ENCODE peak calls at places on chromosomes 16 and 17, in ten cellular contexts. I is mammary epithelial cell; U is thoracic aorta; T is A549; W is sigmoid colon; X is PC-9; E is mesenchymal stem cell; Z is ascending aorta; A is CD4-positive, alpha-beta memory T cell; G is small intestine. P is an unnamed sample. For H3K4me1, the result is how much of the 10 kb centered on the place peaks cover.

GRCh38 chr17:11742891-11743290 is 144.6 kb downstream of the DNAH9 start:
- DNase-seq in A (no peak), I (no peak), X (no peak), W (no peak), G (peak), Z (no peak), T (no peak), U (no peak), E (no peak), P (no peak)

GRCh38 chr17:61444831-61445230 is 7.4 kb upstream of the TBX4 start:
- DNase-seq in A (no peak), Z (no peak), W (no peak), I (no peak), U (no peak), E (peak), G (no peak), X (no peak), T (peak), P (no peak)

GRCh38 chr17:31068291-31068690 is 26.5 kb upstream of the NF1 start:
- DNase-seq in E (peak), A (peak), T (no peak), I (peak), G (peak), W (no peak), Z (no peak), U (no peak), X (no peak), P (peak)

GRCh38 chr16:27701381-27701780 is 151.4 kb downstream of the KATNIP start:
- DNase-seq in W (peak), I (no peak), X (no peak), U (no peak), Z (no peak), T (no peak), G (no peak), E (no peak), A (no peak), P (no peak)

GRCh38 chr16:84925092-84925772 is 86.1 kb downstream of the ZDHHC7 start:
- DNase-seq in I (no peak), U (no peak), Z (no peak), A (peak), X (no peak), W (peak), E (no peak), T (peak), G (peak), P (no peak)

GRCh38 chr17:62871291-62871690 is 63.2 kb upstream of the MARCHF10 start:
- DNase-seq in A (no peak), W (no peak), U (no peak), Z (no peak), T (no peak), E (no peak), I (no peak), G (no peak), X (no peak), P (no peak)

GRCh38 chr17:20089795-20090547 is 80.8 kb downstream of the SPECC1 start:
- DNase-seq in T (no peak), I (no peak), G (no peak), A (no peak), Z (no peak), U (no peak), W (no peak), E (no peak), X (no peak), P (no peak)

GRCh38 chr16:51147776-51148673 is 3.0 kb downstream of the SALL1 start:
- DNase-seq in A (no peak), W (no peak), U (no peak), I (no peak), X (no peak), T (no peak), Z (no peak), G (no peak), E (peak), P (no peak)

GRCh38 chr17:20995873-20996723 is 46.7 kb downstream of the USP22 start:
- DNase-seq in X (no peak), W (no peak), G (no peak), A (no peak), Z (no peak), E (no peak), T (no peak), U (no peak), I (no peak), P (no peak)

GRCh38 chr16:1610841-1611653 is 825 bp downstream of the IFT140 start:
- DNase-seq in X (peak), A (no peak), I (no peak), W (no peak), Z (no peak), T (no peak), U (no peak), G (no peak), E (peak), P (peak)

GRCh38 chr17:80803451-80804428 is 187.9 kb upstream of the CHMP6 start:
- DNase-seq in E (no peak), U (no peak), Z (no peak), A (no peak), G (no peak), W (no peak), X (no peak), I (no peak), T (no peak), P (no peak)

GRCh38 chr17:48244121-48244711 is 136.7 kb downstream of the SNX11 start:
- DNase-seq in U (no peak), X (peak), T (peak), Z (no peak), E (peak), A (no peak), I (no peak), W (no peak), G (peak), P (no peak)

GRCh38 chr17:31466096-31466495 is 74.6 kb downstream of the RAB11FIP4 start:
- DNase-seq in X (no peak), Z (no peak), T (no peak), W (no peak), A (no peak), G (no peak), I (no peak), U (no peak), E (no peak), P (no peak)

GRCh38 chr17:19948100-19948943 is 29.3 kb downstream of the AKAP10 start:
- DNase-seq in W (no peak), X (no peak), T (peak), G (no peak), I (no peak), U (no peak), E (no peak), A (no peak), Z (no peak), P (no peak)

GRCh38 chr16:23955088-23955487 is 119.3 kb downstream of the PRKCB start:
- DNase-seq in W (no peak), A (no peak), U (no peak), E (no peak), X (no peak), G (no peak), T (no peak), I (no peak), Z (no peak), P (no peak)
- H3K4me1 ChIP-seq in W (under half), A (half or more), U (under half), E (under half), X (under half), G (under half), T (under half), I (under half), Z (under half), P (under half)

GRCh38 chr17:41539071-41539492 is 11.0 kb upstream of the KRT19 start:
- DNase-seq in X (no peak), A (no peak), I (no peak), E (no peak), Z (no peak), G (no peak), W (no peak), U (no peak), T (no peak), P (no peak)
- H3K27ac ChIP-seq in X (peak), A (no peak), I (peak), E (peak), Z (no peak), G (no peak), W (no peak), U (no peak), T (no peak), P (no peak)

DNA sequence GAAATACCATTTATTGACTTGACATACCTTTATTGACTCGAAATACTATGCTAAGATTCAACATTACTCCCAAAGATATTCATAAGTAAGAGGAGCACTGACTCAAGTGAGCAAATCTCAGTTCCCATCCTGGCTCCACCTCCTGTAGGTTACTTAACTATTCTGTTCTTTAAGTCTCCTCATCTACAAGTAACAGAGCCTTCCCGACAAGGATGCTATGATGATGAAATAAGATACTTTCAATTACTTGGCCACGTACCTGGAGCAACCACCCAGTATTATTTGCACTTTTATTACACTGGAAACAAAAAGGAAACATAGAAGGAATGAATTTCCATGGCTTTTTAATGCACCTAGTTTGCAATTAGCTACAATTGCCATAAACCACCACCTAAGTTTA is 16.3 kb downstream of the KANSL1 start:
- DNase-seq in W (no peak), X (no peak), Z (no peak), I (no peak), G (no peak), U (no peak), A (no peak), E (no peak), T (no peak), P (no peak)
- H3K4me1 ChIP-seq in W (half or more), X (under half), Z (under half), I (under half), G (under half), U (under half), A (half or more), E (under half), T (half or more), P (under half)

DNA sequence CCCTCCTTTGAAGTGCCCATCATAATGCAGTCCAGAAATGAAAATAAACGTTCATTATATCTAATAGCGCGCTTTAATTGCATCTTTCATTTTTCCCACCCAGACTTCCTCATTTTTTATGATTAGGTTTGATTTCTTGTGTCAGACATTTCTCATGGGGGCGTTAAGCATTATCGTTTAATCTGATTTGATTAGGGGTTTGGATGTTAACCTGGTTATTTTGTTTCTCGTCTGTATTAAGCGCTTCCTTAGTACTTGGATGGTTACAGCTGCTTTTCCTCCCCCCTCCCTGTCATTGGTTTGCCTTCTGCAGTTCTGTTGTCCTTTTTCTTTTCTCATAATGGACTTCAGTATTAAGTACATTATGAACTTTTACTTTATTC is 540 bp downstream of the MFSD11 start:
- DNase-seq in E (no peak), G (peak), Z (no peak), T (no peak), W (peak), U (no peak), I (no peak), X (no peak), A (no peak), P (no peak)
- H3K27ac ChIP-seq in E (peak), G (peak), Z (peak), T (peak), W (peak), U (peak), I (peak), X (no peak), A (peak), P (peak)

DNA sequence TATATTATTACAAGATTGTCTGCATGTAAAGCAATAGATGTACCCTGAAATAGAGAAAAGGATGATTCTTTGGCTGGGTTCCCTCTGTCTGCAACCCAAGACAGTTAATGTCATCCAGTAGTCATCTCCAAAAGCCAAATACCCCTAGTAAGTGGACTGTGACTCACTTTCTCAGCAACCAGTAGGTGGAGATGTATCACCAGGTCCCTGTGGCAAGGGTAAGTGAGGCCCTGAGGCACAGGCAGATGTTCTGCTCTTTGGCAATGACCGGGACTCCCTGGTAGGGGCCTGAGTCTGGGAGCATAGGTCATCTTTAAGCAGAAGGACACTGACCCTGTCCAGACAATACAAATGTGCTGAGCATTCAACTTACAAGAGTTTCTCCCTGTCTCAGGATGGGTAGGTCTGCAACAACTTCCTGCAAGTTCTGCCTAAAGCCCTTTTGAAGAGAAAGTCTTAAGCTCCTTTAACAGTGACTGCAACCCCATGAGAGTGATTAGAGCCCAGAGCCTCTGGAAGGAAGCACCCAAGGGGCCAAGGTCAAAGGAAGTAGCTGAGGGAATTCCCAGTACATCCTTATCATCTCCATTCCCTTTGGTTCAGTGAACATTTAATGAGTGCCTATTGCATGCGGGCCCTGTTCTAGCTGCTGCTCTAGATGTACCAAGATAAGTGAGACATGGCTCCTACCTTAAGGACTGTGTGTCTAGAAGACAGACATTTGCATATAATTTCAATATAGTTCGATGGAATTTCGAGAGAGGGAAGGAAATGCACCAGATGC is 31.9 kb downstream of the PMP22 start:
- DNase-seq in T (peak), W (no peak), E (peak), A (no peak), Z (no peak), G (peak), X (no peak), I (peak), U (no peak), P (peak)
- H3K4me1 ChIP-seq in T (under half), W (half or more), E (under half), A (under half), Z (under half), G (under half), X (under half), I (under half), U (under half), P (under half)

GRCh38 chr16:11257131-11257938 is 1.3 kb upstream of the SOCS1 start:
- DNase-seq in W (peak), G (peak), Z (no peak), A (peak), E (peak), X (peak), I (peak), T (peak), U (no peak), P (no peak)
- H3K27ac ChIP-seq in W (peak), G (peak), Z (peak), A (peak), E (peak), X (no peak), I (peak), T (peak), U (peak), P (no peak)

P was measured in foreskin keratinocyte.